ENCODE peak calls at places on chromosome 21, in four cellular contexts. J, B, L and V are unnamed samples.

GRCh38 chr21:45280969-45281368 is 6.7 kb downstream of the POFUT2 start:
- DNase-seq in J (no peak), B (no peak), L (no peak), V (no peak)

GRCh38 chr21:31088196-31088751 is 50.0 kb upstream of the KRTAP19-8 start:
- DNase-seq in J (no peak), B (no peak), L (no peak), V (no peak)

GRCh38 chr21:45514311-45515021 is 27.8 kb downstream of the SLC19A1 start:
- DNase-seq in J (no peak), B (no peak), L (no peak), V (no peak)

GRCh38 chr21:31557956-31558838 is 101.3 kb upstream of the SOD1 start:
- DNase-seq in J (no peak), B (no peak), L (no peak), V (no peak)

GRCh38 chr21:45244799-45245340 is 42.8 kb downstream of the POFUT2 start:
- DNase-seq in J (no peak), B (no peak), L (no peak), V (no peak)

GRCh38 chr21:46500224-46500861 is 41.7 kb downstream of the DIP2A start:
- DNase-seq in J (peak; percentile 34), B (peak; percentile 12), L (peak; percentile 24), V (peak; percentile 50)

GRCh38 chr21:45253633-45254556 is 33.8 kb downstream of the POFUT2 start:
- DNase-seq in J (no peak), B (no peak), L (no peak), V (no peak)

GRCh38 chr21:28421716-28422480 is 570.8 kb downstream of the LTN1 start:
- DNase-seq in J (no peak), B (no peak), L (no peak), V (no peak)

GRCh38 chr21:38797470-38797869 is 8.3 kb upstream of the ETS2 start:
- DNase-seq in J (no peak), B (peak; percentile 80), L (peak; percentile 83), V (peak; percentile 62)

GRCh38 chr21:14215971-14216621 is at the start of gene RBM11:
- DNase-seq in J (peak; percentile 8), B (peak; percentile 5), L (peak; percentile 55), V (peak; percentile 12)

GRCh38 chr21:43608225-43608624 is 51.1 kb downstream of the HSF2BP start:
- DNase-seq in J (no peak), B (no peak), L (no peak), V (peak; percentile 29)

GRCh38 chr21:26683996-26684395 is 110.9 kb upstream of the CYYR1 start:
- DNase-seq in J (no peak), B (no peak), L (no peak), V (no peak)

GRCh38 chr21:35427320-35428040 is 378.4 kb upstream of the RUNX1 start:
- DNase-seq in J (no peak), B (no peak), L (no peak), V (no peak)

GRCh38 chr21:44829507-44830092 is 11.7 kb upstream of the SUMO3 start:
- DNase-seq in J (no peak), B (no peak), L (no peak), V (no peak)

GRCh38 chr21:27086630-27087029 is 119.7 kb upstream of the ADAMTS5 start:
- DNase-seq in J (no peak), B (no peak), L (no peak), V (no peak)

GRCh38 chr21:44485254-44485793 is 30.0 kb downstream of the LRRC3 start:
- DNase-seq in J (peak; percentile 54), B (no peak), L (peak; percentile 83), V (no peak)

GRCh38 chr21:32112194-32112593 is 166.7 kb downstream of the MIS18A start:
- DNase-seq in J (no peak), B (no peak), L (no peak), V (no peak)

GRCh38 chr21:44529011-44529421 is 11.0 kb downstream of the KRTAP10-1 start:
- DNase-seq in J (no peak), B (no peak), L (no peak), V (no peak)

GRCh38 chr21:42120056-42120903 is 49.2 kb downstream of the UMODL1 start:
- DNase-seq in J (no peak), B (peak; percentile 83), L (no peak), V (peak; percentile 47)

GRCh38 chr21:31374430-31374829 is 30.4 kb upstream of the TIAM1 start:
- DNase-seq in J (no peak), B (no peak), L (no peak), V (no peak)

GRCh38 chr21:34372321-34372720 is 3.0 kb upstream of the SMIM11 start:
- DNase-seq in J (no peak), B (peak; percentile 57), L (no peak), V (no peak)

GRCh38 chr21:38295997-38296764 is 39.4 kb downstream of the KCNJ15 start:
- DNase-seq in J (peak; percentile 68), B (no peak), L (no peak), V (no peak)

GRCh38 chr21:31731112-31731801 is 661 bp downstream of the SCAF4 start:
- DNase-seq in J (no peak), B (peak; percentile 68), L (no peak), V (peak; percentile 64)

GRCh38 chr21:42158846-42159245 is 60.1 kb upstream of the ABCG1 start:
- DNase-seq in J (no peak), B (no peak), L (no peak), V (no peak)

GRCh38 chr21:13368200-13368599 is 241.4 kb upstream of the POTED start:
- DNase-seq in J (no peak), B (no peak), L (no peak), V (no peak)

GRCh38 chr21:41671859-41672542 is 94.9 kb downstream of the RIPK4 start:
- DNase-seq in J (no peak), B (no peak), L (no peak), V (no peak)

GRCh38 chr21:41899431-41900202 is 20.5 kb upstream of the PRDM15 start:
- DNase-seq in J (no peak), B (no peak), L (no peak), V (no peak)

GRCh38 chr21:34595457-34595856 is 19.5 kb downstream of the RCAN1 start:
- DNase-seq in J (no peak), B (peak; percentile 57), L (no peak), V (no peak)

GRCh38 chr21:28518620-28519019 is 474.1 kb downstream of the LTN1 start:
- DNase-seq in J (peak; percentile 79), B (no peak), L (no peak), V (no peak)

GRCh38 chr21:45517249-45518065 is 24.8 kb downstream of the SLC19A1 start:
- DNase-seq in J (peak; percentile 15), B (no peak), L (no peak), V (peak; percentile 73)

GRCh38 chr21:42191978-42192595 is 26.9 kb upstream of the ABCG1 start:
- DNase-seq in J (no peak), B (no peak), L (no peak), V (no peak)

GRCh38 chr21:35048183-35048601 is 910 bp downstream of the RUNX1 start:
- DNase-seq in J (no peak), B (no peak), L (peak; percentile 7), V (peak; percentile 63)

GRCh38 chr21:45404726-45405270 is at the start of gene COL18A1:
- DNase-seq in J (peak; percentile 39), B (no peak), L (peak; percentile 22), V (peak; percentile 28)

GRCh38 chr21:32806810-32807386 is 35.3 kb upstream of the PAXBP1 start:
- DNase-seq in J (no peak), B (no peak), L (no peak), V (peak; percentile 26)

GRCh38 chr21:45539046-45539795 is 3.0 kb downstream of the SLC19A1 start:
- DNase-seq in J (no peak), B (no peak), L (no peak), V (no peak)

GRCh38 chr21:42156690-42157605 is 62.0 kb upstream of the ABCG1 start:
- DNase-seq in J (peak; percentile 38), B (no peak), L (no peak), V (no peak)

DNA sequence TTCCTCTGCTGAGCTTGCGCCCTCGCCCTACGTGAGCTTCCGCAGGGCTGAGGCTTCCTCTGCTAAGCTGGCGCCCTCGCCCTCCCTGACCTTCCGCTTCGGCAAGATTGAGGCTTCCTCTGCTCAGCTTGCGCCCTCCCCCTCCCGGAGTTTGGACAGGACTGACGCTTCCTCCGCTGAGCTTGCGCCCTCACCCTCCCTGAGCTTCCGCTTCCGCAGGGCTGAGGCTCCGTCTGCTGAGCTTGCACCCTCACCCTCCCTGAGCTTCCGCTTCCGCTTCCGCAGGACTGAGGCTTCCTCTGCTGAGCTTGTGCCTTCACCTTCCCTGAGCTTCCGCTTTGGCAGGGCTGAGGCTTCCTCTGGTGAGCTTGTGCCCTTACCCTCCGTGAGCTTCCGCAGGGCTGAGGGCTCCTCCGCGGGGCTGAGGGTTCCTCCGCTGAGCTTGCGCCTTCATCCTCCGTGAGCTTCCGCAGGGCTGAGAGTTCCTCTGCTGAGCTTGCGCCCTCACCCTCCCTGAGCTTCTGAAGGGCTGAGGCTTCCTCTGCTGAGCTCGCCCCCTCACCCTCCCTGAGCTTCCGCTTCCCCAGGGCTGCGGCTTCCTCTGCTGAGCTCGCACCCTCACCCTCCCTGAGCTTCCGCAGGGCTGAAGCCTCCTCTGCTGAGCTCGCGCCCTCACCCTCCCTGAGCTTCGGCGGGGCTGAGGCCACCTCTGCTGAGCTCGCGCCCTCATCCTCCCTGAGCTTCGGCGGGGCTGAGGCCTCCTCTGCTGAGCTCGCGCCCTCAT is 753.6 kb upstream of the TPTE start:
- DNase-seq in J (no peak), B (no peak), L (no peak), V (no peak)
- TF ChIP-seq MYC in J (no peak), B (no peak), L (no peak), V (no peak)

GRCh38 chr21:36859744-36860501 is 106.5 kb downstream of the HLCS start:
- DNase-seq in J (peak; percentile 58), B (peak; percentile 81), L (peak; percentile 86), V (peak; percentile 90)
- TF ChIP-seq MYC in J (no peak), B (peak; percentile 11), L (no peak), V (no peak)

DNA sequence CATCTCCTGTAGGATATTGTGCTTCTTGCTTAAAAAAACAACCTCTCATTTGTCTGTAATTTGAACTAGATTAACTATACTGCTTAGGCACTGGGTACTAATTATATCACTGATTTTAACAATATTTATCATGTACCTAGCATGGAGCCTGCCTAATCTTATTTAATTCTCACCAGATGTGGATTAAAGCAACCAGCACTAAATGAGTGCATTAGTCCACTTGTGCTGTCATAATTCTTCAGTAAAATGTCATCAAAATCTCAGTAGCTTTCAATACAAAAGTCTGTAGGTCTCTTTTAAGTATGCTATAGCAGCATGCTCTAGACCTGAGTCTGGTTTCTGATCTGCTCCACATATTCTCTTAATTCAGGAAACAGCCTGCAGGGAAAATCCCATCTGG is 368.1 kb downstream of the NCAM2 start:
- DNase-seq in J (no peak), B (no peak), L (no peak), V (no peak)
- TF ChIP-seq MYC in J (no peak), B (no peak), L (no peak), V (no peak)

GRCh38 chr21:40603774-40604173 is 243.2 kb downstream of the DSCAM start:
- DNase-seq in J (no peak), B (no peak), L (no peak), V (no peak)

GRCh38 chr21:40605094-40605493 is 241.9 kb downstream of the DSCAM start:
- DNase-seq in J (no peak), B (no peak), L (no peak), V (no peak)

GRCh38 chr21:40602105-40602504 is 244.9 kb downstream of the DSCAM start:
- DNase-seq in J (no peak), B (no peak), L (no peak), V (no peak)

DNA sequence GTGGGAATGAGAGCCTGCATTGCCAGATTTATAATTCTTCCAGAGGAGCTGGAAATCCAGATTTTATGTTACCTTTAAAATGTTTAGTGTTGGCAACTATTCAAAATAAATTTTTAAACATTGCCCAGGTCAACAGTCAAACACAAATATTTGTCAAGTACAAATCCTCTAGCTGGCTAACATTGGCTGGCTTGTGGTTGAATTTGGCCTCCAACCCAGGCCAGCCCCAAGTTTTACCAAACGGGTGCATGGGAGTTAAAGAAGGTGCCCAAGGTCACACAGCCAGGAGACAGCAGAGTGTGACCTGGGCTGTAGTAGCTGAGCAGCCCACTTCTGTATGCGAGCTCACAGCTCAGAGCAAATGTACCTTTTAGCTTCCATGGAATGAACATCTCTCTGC is 240.6 kb downstream of the DSCAM start:
- DNase-seq in J (no peak), B (no peak), L (no peak), V (no peak)
- TF ChIP-seq MYC in J (no peak), B (no peak), L (no peak), V (no peak)